ENCODE peak calls at places on chromosome 20, in ten cellular contexts. G, R, J, B, F, I, Q, V, K and W are unnamed samples.

GRCh38 chr20:32625996-32626395 is 40.9 kb upstream of the NOL4L start:
- DNase-seq in G (no peak), R (no peak), J (no peak), B (no peak), F (no peak), I (no peak), Q (no peak), V (no peak), K (no peak), W (no peak)

GRCh38 chr20:46683939-46684750 is 5.1 kb downstream of the TP53RK start:
- DNase-seq in G (peak), R (peak), J (peak), B (no peak), F (peak), I (no peak), Q (peak), V (no peak), K (peak), W (peak)

GRCh38 chr20:17674722-17675518 is 7.1 kb downstream of the RRBP1 start:
- DNase-seq in G (no peak), R (no peak), J (no peak), B (peak), F (no peak), I (no peak), Q (no peak), V (no peak), K (no peak), W (peak)

GRCh38 chr20:23050847-23051627 is 1.6 kb upstream of the THBD start:
- DNase-seq in G (no peak), R (peak), J (peak), B (peak), F (peak), I (peak), Q (peak), V (no peak), K (peak), W (peak)

GRCh38 chr20:18380908-18381529 is 85.8 kb downstream of the DZANK1 start:
- DNase-seq in G (no peak), R (peak), J (no peak), B (no peak), F (no peak), I (no peak), Q (no peak), V (no peak), K (no peak), W (no peak)

GRCh38 chr20:17653835-17654648 is 28.0 kb downstream of the RRBP1 start:
- DNase-seq in G (no peak), R (no peak), J (peak), B (no peak), F (no peak), I (no peak), Q (no peak), V (no peak), K (no peak), W (no peak)

GRCh38 chr20:17655286-17655651 is 26.8 kb downstream of the RRBP1 start:
- DNase-seq in G (no peak), R (no peak), J (peak), B (no peak), F (no peak), I (no peak), Q (no peak), V (no peak), K (no peak), W (no peak)

GRCh38 chr20:17320456-17320855 is 93.6 kb downstream of the PCSK2 start:
- DNase-seq in G (no peak), R (no peak), J (no peak), B (no peak), F (no peak), I (no peak), Q (no peak), V (no peak), K (no peak), W (no peak)

GRCh38 chr20:60242836-60243520 is 284.8 kb downstream of the CDH26 start:
- DNase-seq in G (no peak), R (no peak), J (peak), B (no peak), F (no peak), I (no peak), Q (no peak), V (no peak), K (no peak), W (peak)

GRCh38 chr20:17315491-17316231 is 88.8 kb downstream of the PCSK2 start:
- DNase-seq in G (no peak), R (no peak), J (no peak), B (no peak), F (no peak), I (no peak), Q (no peak), V (no peak), K (no peak), W (no peak)

GRCh38 chr20:37534401-37535157 is 6.9 kb upstream of the BLCAP start:
- DNase-seq in G (peak), R (peak), J (no peak), B (no peak), F (no peak), I (no peak), Q (peak), V (peak), K (peak), W (peak)

GRCh38 chr20:1855113-1855512 is 40.1 kb upstream of the SIRPA start:
- DNase-seq in G (no peak), R (no peak), J (no peak), B (no peak), F (no peak), I (no peak), Q (no peak), V (no peak), K (no peak), W (no peak)

GRCh38 chr20:49228676-49229075 is 9.5 kb downstream of the DDX27 start:
- DNase-seq in G (no peak), R (no peak), J (peak), B (no peak), F (no peak), I (no peak), Q (no peak), V (no peak), K (no peak), W (no peak)

GRCh38 chr20:13261460-13262301 is 40.6 kb downstream of the ISM1 start:
- DNase-seq in G (no peak), R (peak), J (no peak), B (no peak), F (peak), I (no peak), Q (peak), V (peak), K (peak), W (no peak)

GRCh38 chr20:366042-366718 is 14.4 kb upstream of the TRIB3 start:
- DNase-seq in G (no peak), R (no peak), J (no peak), B (no peak), F (no peak), I (no peak), Q (no peak), V (no peak), K (no peak), W (no peak)

GRCh38 chr20:6496874-6497273 is 270.6 kb upstream of the BMP2 start:
- DNase-seq in G (no peak), R (no peak), J (no peak), B (no peak), F (no peak), I (no peak), Q (no peak), V (no peak), K (no peak), W (no peak)

GRCh38 chr20:34559311-34560140 is 1.0 kb downstream of the MAP1LC3A start:
- DNase-seq in G (no peak), R (no peak), J (peak), B (no peak), F (no peak), I (no peak), Q (no peak), V (no peak), K (no peak), W (no peak)

GRCh38 chr20:25859649-25860530 is 163.2 kb upstream of the ZNF337 start:
- DNase-seq in G (no peak), R (no peak), J (peak), B (peak), F (peak), I (no peak), Q (peak), V (no peak), K (peak), W (peak)

GRCh38 chr20:24164360-24164759 is 175.8 kb upstream of the GGTLC1 start:
- DNase-seq in G (no peak), R (peak), J (no peak), B (no peak), F (no peak), I (no peak), Q (no peak), V (peak), K (peak), W (no peak)

GRCh38 chr20:17024513-17025105 is 202.2 kb upstream of the PCSK2 start:
- DNase-seq in G (no peak), R (no peak), J (no peak), B (no peak), F (no peak), I (no peak), Q (no peak), V (peak), K (no peak), W (no peak)

GRCh38 chr20:11158146-11158545 is 484.3 kb upstream of the JAG1 start:
- DNase-seq in G (no peak), R (no peak), J (no peak), B (no peak), F (no peak), I (no peak), Q (no peak), V (no peak), K (peak), W (no peak)

GRCh38 chr20:38804243-38804642 is 1.3 kb upstream of the PPP1R16B start:
- DNase-seq in G (no peak), R (no peak), J (no peak), B (no peak), F (no peak), I (no peak), Q (no peak), V (no peak), K (no peak), W (no peak)
- H3K4me3 ChIP-seq in G (no peak), R (no peak), J (no peak), B (no peak), F (no peak), I (no peak), Q (no peak), V (no peak), K (no peak), W (no peak)

DNA sequence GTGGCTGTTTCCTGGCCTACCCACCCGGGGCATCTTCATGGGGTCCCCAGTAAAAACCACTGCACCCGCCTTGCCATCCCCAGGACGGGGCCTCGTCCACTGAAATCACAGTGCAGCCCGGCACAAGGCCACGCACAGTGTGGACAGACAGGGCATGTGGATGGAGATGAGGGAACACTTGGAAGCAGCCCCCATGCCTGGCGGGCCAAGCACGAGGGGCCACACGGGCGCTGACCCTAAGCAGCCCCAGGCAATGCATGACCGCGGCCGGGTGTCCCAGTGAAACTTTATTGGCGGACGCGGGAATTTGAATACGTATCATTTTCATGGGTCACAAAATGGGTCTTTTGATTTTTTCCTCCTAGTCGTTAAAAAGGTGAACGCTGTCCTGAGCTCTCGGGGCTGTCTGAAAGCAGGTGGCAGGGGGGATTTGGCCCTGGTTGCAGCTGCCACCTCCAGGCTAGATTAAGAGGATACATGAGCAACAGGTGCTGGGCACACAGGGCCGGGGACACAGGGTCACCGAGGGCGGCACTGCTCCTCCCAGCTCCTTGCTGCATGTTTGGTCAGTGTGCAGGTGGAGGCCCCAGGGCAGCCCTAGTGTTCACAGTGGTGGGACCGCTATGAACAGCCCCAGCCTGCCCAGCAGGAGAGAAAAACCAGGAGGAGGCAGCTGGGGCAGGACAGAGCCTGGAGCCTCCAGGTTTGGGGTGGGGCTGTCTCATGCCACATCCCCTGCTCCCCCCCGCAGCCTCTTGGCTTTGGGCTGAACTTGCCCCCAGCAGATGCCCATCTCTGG is 74.9 kb upstream of the SLCO4A1 start:
- DNase-seq in G (no peak), R (no peak), J (no peak), B (no peak), F (no peak), I (no peak), Q (no peak), V (no peak), K (no peak), W (no peak)
- TF ChIP-seq CTCF in G (no peak), R (no peak), J (no peak), B (no peak), F (no peak), I (no peak), Q (no peak), V (no peak), K (no peak), W (no peak)

DNA sequence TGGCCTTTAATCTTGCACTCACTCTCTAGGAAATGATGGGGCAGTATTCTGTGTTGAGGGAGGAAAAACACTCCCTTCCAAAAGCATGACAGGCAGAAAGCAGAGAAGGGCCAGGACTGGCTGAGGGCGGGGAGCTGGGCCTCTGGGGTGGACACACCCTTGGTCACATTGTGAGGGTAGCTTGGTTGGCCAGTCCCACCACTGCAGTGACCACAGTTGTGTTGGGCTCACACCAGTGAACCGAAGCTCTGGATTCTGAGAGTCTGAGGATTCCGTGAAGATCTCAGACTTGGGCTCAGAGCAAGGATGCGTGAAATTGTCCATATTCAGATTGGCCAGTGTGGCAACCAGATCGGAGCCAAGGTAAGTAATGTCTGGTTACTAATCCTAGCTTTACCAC is at the start of gene TUBB1:
- DNase-seq in G (no peak), R (no peak), J (peak), B (no peak), F (no peak), I (no peak), Q (no peak), V (no peak), K (no peak), W (no peak)
- TF ChIP-seq POLR2A in G (no peak), R (no peak), J (no peak), B (no peak), F (no peak), I (no peak), Q (no peak), V (no peak), K (no peak), W (no peak)

GRCh38 chr20:40689943-40690835 is 1.2 kb upstream of the MAFB start:
- DNase-seq in G (peak), R (peak), J (peak), B (peak), F (peak), I (no peak), Q (peak), V (peak), K (peak), W (peak)

GRCh38 chr20:40689100-40689942 is at the start of gene MAFB:
- DNase-seq in G (peak), R (peak), J (peak), B (peak), F (peak), I (peak), Q (peak), V (peak), K (peak), W (peak)

GRCh38 chr20:40690836-40691565 is 2.0 kb upstream of the MAFB start:
- DNase-seq in G (no peak), R (no peak), J (no peak), B (no peak), F (no peak), I (no peak), Q (no peak), V (no peak), K (no peak), W (no peak)

GRCh38 chr20:40692240-40693011 is 3.4 kb upstream of the MAFB start:
- DNase-seq in G (no peak), R (peak), J (no peak), B (no peak), F (no peak), I (no peak), Q (no peak), V (no peak), K (no peak), W (no peak)

GRCh38 chr20:40691566-40692239 is 2.7 kb upstream of the MAFB start:
- DNase-seq in G (no peak), R (peak), J (no peak), B (no peak), F (no peak), I (no peak), Q (no peak), V (no peak), K (no peak), W (peak)
- H3K4me3 ChIP-seq in G (no peak), R (no peak), J (no peak), B (no peak), F (no peak), I (no peak), Q (no peak), V (no peak), K (no peak), W (no peak)

DNA sequence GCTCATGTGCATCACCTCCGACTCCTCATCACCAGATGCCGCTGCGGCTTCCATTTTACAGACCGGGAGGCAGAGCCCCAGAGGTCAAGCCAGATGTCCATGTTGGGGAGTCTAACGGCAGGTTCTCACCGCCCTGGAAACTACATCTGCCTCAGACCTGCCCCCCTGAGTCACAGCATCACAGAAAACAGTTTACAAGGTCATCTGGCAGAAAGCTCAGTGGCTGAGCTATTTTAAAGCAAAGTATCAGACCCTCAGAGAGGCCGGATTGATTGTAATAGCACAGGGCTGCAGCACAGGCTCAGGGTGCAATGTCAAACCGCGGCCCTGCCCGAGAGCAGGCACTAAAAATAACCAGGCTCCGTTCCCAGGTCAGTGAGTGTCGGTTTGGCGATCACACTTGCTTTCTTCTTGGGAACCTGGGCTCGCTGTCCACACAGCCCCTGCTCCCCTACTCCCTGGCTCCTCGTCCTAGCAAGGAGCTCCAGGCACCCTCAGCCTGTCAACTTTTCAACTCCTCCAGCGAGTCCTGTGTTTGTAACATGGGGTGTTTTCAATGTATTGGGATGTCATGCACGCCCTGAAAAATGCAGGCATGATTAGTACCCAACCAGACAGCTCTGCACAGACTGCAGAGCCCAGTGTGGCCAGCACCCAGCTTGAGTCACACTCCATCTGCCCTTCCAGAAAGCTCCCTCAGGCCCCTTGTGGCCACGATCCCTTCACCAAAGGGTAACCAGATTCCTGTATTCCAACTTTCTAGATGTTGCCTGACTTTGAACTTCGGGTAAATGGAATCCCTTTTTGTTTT is 264.5 kb downstream of the CDH4 start:
- DNase-seq in G (no peak), R (no peak), J (no peak), B (no peak), F (peak), I (no peak), Q (no peak), V (no peak), K (no peak), W (no peak)
- TF ChIP-seq CTCF in G (no peak), R (no peak), J (no peak), B (no peak), F (no peak), I (no peak), Q (no peak), V (no peak), K (no peak), W (no peak)

DNA sequence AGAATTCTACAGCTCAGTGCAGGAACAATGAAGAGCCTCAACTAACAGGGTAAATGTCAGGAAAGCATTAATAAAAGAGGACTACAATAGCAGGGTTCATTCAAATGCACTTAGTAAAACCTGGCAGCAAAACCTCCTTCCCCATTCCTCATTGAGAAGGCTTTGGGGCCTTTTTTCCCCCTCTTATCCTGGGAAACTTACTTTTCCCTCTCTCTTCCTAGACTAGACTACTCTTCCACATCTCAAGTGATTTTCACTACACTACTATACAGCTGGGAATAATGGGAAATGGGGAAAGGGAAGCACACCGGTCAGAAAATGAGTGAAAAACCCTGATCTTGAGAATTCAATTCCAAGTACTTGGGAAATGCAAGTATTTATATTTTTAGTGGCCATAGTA is 10.1 kb downstream of the ROMO1 start:
- DNase-seq in G (no peak), R (no peak), J (no peak), B (no peak), F (no peak), I (no peak), Q (no peak), V (no peak), K (no peak), W (no peak)
- TF ChIP-seq POLR2A in G (no peak), R (peak), J (no peak), B (no peak), F (no peak), I (no peak), Q (no peak), V (no peak), K (no peak), W (no peak)